ENCODE peak calls at places on chromosomes 6 and 20, in six cellular contexts. One of them, this sample, is unnamed.

GRCh38 chr6:78810146-78810545 is 57.2 kb upstream of the IRAK1BP1 start:
- DNase-seq in HepG2: peak; percentile 21
- DNase-seq in GM12878: no peak
- DNase-seq in K562: no peak
- DNase-seq in SK-N-SH: peak; percentile 41
- DNase-seq in HCT116: peak; percentile 31
- DNase-seq in this sample: peak; percentile 38

GRCh38 chr6:33451606-33452005 is 2.8 kb upstream of the ZBTB9 start:
- DNase-seq in SK-N-SH: no peak
- DNase-seq in HCT116: no peak
- DNase-seq in K562: no peak
- DNase-seq in GM12878: no peak
- DNase-seq in HepG2: no peak
- DNase-seq in this sample: no peak

GRCh38 chr20:62134735-62135231 is 8.4 kb downstream of the PSMA7 start:
- DNase-seq in HCT116: no peak
- DNase-seq in GM12878: no peak
- DNase-seq in SK-N-SH: no peak
- DNase-seq in K562: no peak
- DNase-seq in HepG2: peak; percentile 88
- DNase-seq in this sample: no peak

GRCh38 chr6:147022041-147022440 is 182.2 kb upstream of the STXBP5 start:
- DNase-seq in GM12878: no peak
- DNase-seq in HepG2: no peak
- DNase-seq in HCT116: no peak
- DNase-seq in K562: no peak
- DNase-seq in SK-N-SH: no peak
- DNase-seq in this sample: no peak

GRCh38 chr20:62651285-62652021 is 9.2 kb downstream of the SLCO4A1 start:
- DNase-seq in HepG2: no peak
- DNase-seq in GM12878: peak; percentile 84
- DNase-seq in K562: no peak
- DNase-seq in HCT116: no peak
- DNase-seq in SK-N-SH: peak; percentile 92
- DNase-seq in this sample: no peak

GRCh38 chr6:168577496-168577895 is 136.5 kb downstream of the SMOC2 start:
- DNase-seq in SK-N-SH: no peak
- DNase-seq in HepG2: no peak
- DNase-seq in K562: no peak
- DNase-seq in GM12878: no peak
- DNase-seq in HCT116: no peak
- DNase-seq in this sample: no peak

GRCh38 chr20:22916121-22916842 is 118.8 kb upstream of the SSTR4 start:
- DNase-seq in SK-N-SH: no peak
- DNase-seq in HCT116: no peak
- DNase-seq in HepG2: no peak
- DNase-seq in GM12878: no peak
- DNase-seq in K562: no peak
- DNase-seq in this sample: no peak

GRCh38 chr20:1971893-1972586 is 21.8 kb downstream of the PDYN start:
- DNase-seq in SK-N-SH: no peak
- DNase-seq in K562: no peak
- DNase-seq in HepG2: no peak
- DNase-seq in HCT116: no peak
- DNase-seq in GM12878: no peak
- DNase-seq in this sample: no peak

GRCh38 chr6:150717419-150717818 is 117.7 kb downstream of the PLEKHG1 start:
- DNase-seq in HCT116: no peak
- DNase-seq in K562: no peak
- DNase-seq in SK-N-SH: no peak
- DNase-seq in GM12878: no peak
- DNase-seq in HepG2: peak; percentile 51
- DNase-seq in this sample: peak; percentile 58

GRCh38 chr20:41245086-41245707 is 72.3 kb downstream of the ZHX3 start:
- DNase-seq in GM12878: no peak
- DNase-seq in K562: no peak
- DNase-seq in HepG2: peak; percentile 15
- DNase-seq in HCT116: no peak
- DNase-seq in SK-N-SH: no peak
- DNase-seq in this sample: no peak

GRCh38 chr6:129685640-129686031 is 24.3 kb downstream of the ARHGAP18 start:
- DNase-seq in SK-N-SH: no peak
- DNase-seq in HepG2: no peak
- DNase-seq in K562: no peak
- DNase-seq in HCT116: no peak
- DNase-seq in GM12878: no peak
- DNase-seq in this sample: no peak
- TF ChIP-seq JUND in SK-N-SH: no peak
- TF ChIP-seq JUND in HepG2: no peak
- TF ChIP-seq JUND in K562: no peak
- TF ChIP-seq JUND in HCT116: no peak
- TF ChIP-seq JUND in GM12878: no peak
- TF ChIP-seq JUND in this sample: no peak

GRCh38 chr6:41505084-41506049 is 40.8 kb upstream of the FOXP4 start:
- DNase-seq in K562: peak; percentile 31
- DNase-seq in GM12878: no peak
- DNase-seq in SK-N-SH: peak; percentile 91
- DNase-seq in HCT116: no peak
- DNase-seq in HepG2: no peak
- DNase-seq in this sample: peak; percentile 33

GRCh38 chr6:41502607-41503434 is 43.4 kb upstream of the FOXP4 start:
- DNase-seq in HCT116: no peak
- DNase-seq in HepG2: no peak
- DNase-seq in GM12878: no peak
- DNase-seq in SK-N-SH: no peak
- DNase-seq in K562: peak; percentile 49
- DNase-seq in this sample: no peak

GRCh38 chr6:41503435-41503768 is 42.8 kb upstream of the FOXP4 start:
- DNase-seq in GM12878: no peak
- DNase-seq in HepG2: no peak
- DNase-seq in K562: no peak
- DNase-seq in HCT116: no peak
- DNase-seq in SK-N-SH: no peak
- DNase-seq in this sample: no peak

GRCh38 chr6:41504526-41505021 is 41.6 kb upstream of the FOXP4 start:
- DNase-seq in SK-N-SH: peak; percentile 62
- DNase-seq in K562: no peak
- DNase-seq in GM12878: no peak
- DNase-seq in HCT116: no peak
- DNase-seq in HepG2: no peak
- DNase-seq in this sample: no peak

GRCh38 chr6:41503841-41504525 is 42.2 kb upstream of the FOXP4 start:
- DNase-seq in SK-N-SH: peak; percentile 82
- DNase-seq in GM12878: no peak
- DNase-seq in HCT116: no peak
- DNase-seq in HepG2: peak; percentile 52
- DNase-seq in K562: no peak
- DNase-seq in this sample: no peak
- TF ChIP-seq JUND in SK-N-SH: no peak
- TF ChIP-seq JUND in GM12878: no peak
- TF ChIP-seq JUND in HCT116: no peak
- TF ChIP-seq JUND in HepG2: no peak
- TF ChIP-seq JUND in K562: no peak
- TF ChIP-seq JUND in this sample: no peak

DNA sequence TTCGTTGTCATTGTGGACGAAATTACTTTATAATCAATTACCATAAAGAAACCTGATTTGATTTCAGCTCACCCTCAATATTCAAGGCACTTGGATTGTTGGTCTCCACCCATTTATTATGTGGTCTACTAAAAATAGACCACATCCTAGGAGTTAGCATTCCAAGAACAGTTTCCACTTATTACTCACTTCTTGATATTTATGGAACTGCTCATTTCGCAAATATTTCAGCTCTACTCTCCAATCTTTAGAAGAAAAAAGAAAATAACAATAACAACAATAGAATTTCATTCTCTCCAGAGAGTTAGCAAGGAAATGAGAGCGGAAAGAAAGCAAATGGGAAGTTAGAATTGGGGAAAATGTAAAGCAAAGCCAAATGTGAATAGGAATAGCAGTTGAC is 26.2 kb upstream of the HDAC2 start:
- DNase-seq in HCT116: peak; percentile 57
- DNase-seq in HepG2: no peak
- DNase-seq in K562: no peak
- DNase-seq in GM12878: no peak
- DNase-seq in SK-N-SH: no peak
- DNase-seq in this sample: no peak
- TF ChIP-seq JUND in HCT116: peak; percentile 82
- TF ChIP-seq JUND in HepG2: no peak
- TF ChIP-seq JUND in K562: no peak
- TF ChIP-seq JUND in GM12878: no peak
- TF ChIP-seq JUND in SK-N-SH: peak; percentile 85
- TF ChIP-seq JUND in this sample: no peak

DNA sequence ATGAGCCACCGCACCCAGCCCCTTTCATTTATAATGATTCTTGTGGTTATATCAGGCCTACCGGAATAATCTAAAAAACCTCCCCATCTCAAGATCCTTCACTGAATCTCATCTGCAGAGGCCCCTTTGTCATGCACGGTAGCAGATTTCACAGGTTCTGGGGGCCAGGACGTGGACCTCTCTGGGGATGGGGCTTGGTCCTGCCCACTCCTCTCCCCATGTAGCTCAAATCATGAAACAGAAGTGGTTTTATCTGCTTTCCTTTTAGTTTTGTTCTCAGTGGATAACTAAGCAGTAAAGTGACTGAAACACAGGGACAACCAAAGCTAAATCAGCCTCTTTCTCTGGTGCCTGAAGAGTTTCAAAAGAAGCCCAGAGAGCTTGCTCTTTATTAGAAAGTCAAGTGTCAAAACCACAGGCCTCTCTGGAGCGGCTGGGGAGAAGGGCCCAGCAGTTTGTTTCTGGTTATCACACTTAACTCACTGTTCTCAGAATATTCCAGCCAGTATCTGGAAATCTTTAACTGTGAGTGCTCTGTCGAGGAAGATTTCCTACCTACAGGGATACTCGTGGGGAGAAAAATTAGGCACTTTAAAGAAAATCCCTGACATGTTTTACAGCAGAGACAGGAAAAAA is 60.6 kb upstream of the FAM184A start:
- DNase-seq in K562: no peak
- DNase-seq in HCT116: no peak
- DNase-seq in HepG2: no peak
- DNase-seq in GM12878: no peak
- DNase-seq in SK-N-SH: no peak
- DNase-seq in this sample: no peak
- TF ChIP-seq JUND in K562: peak; percentile 63
- TF ChIP-seq JUND in HCT116: no peak
- TF ChIP-seq JUND in HepG2: no peak
- TF ChIP-seq JUND in GM12878: no peak
- TF ChIP-seq JUND in SK-N-SH: no peak
- TF ChIP-seq JUND in this sample: no peak

GRCh38 chr20:3071610-3072529 is at the start of gene OXT:
- DNase-seq in K562: no peak
- DNase-seq in HCT116: no peak
- DNase-seq in GM12878: no peak
- DNase-seq in HepG2: no peak
- DNase-seq in SK-N-SH: no peak
- DNase-seq in this sample: no peak
- TF ChIP-seq JUND in K562: no peak
- TF ChIP-seq JUND in HCT116: no peak
- TF ChIP-seq JUND in GM12878: no peak
- TF ChIP-seq JUND in HepG2: no peak
- TF ChIP-seq JUND in SK-N-SH: no peak
- TF ChIP-seq JUND in this sample: no peak

This sample was measured in T47D.